ENCODE peak calls at places on chromosomes 5 and 9, in seven cellular contexts. N is colonic mucosa; C is stimulated activated CD8-positive, alpha-beta memory T cell treated with anti-CD3 and anti-CD28 coated beads, Interleukin-2, amount 100 ng/mL, for 48 hours; O is astrocyte of the cerebellum; K is activated T-helper 1 cell treated with Interleukin-2 at 50 U/mL for 16 hours; W is lower lobe of right lung; P is ELF-1. Z is an unnamed sample.

GRCh38 chr5:80083115-80083890 is 48.2 kb downstream of the THBS4 start:
- DNase-seq in N (peak; percentile 22), C (no peak), O (peak; percentile 38), K (no peak), W (no peak), P (peak; percentile 50), Z (no peak)

GRCh38 chr5:91074615-91075014 is 308.5 kb downstream of the ARRDC3 start:
- DNase-seq in N (no peak), C (no peak), O (peak; percentile 59), K (no peak), W (no peak), P (no peak), Z (no peak)

GRCh38 chr9:136309101-136309801 is 5.4 kb upstream of the CCDC187 start:
- DNase-seq in N (no peak), C (no peak), O (no peak), K (no peak), W (no peak), P (no peak), Z (no peak)

GRCh38 chr9:130766031-130766903 is 68.8 kb upstream of the ABL1 start:
- DNase-seq in N (peak; percentile 77), C (no peak), O (no peak), K (no peak), W (no peak), P (peak; percentile 66), Z (no peak)

GRCh38 chr9:86721843-86722705 is 225.2 kb downstream of the GAS1 start:
- DNase-seq in N (no peak), C (no peak), O (peak; percentile 83), K (no peak), W (no peak), P (peak; percentile 58), Z (no peak)

GRCh38 chr5:66987949-66988838 is 208.4 kb downstream of the CD180 start:
- DNase-seq in N (no peak), C (no peak), O (no peak), K (no peak), W (no peak), P (no peak), Z (no peak)

GRCh38 chr5:175878544-175879438 is 7.4 kb downstream of the CPLX2 start:
- DNase-seq in N (no peak), C (no peak), O (no peak), K (no peak), W (no peak), P (peak; percentile 78), Z (no peak)

GRCh38 chr5:78504726-78505431 is 143.7 kb downstream of the LHFPL2 start:
- DNase-seq in N (peak; percentile 66), C (no peak), O (peak; percentile 100), K (no peak), W (peak; percentile 56), P (peak; percentile 94), Z (no peak)

GRCh38 chr5:17343675-17344074 is 126.2 kb downstream of the BASP1 start:
- DNase-seq in N (no peak), C (no peak), O (peak; percentile 73), K (no peak), W (no peak), P (no peak), Z (no peak)

GRCh38 chr9:127877566-127877998 is at the start of gene AK1:
- DNase-seq in N (peak; percentile 89), C (no peak), O (no peak), K (no peak), W (peak; percentile 88), P (no peak), Z (peak; percentile 91)

GRCh38 chr9:75810063-75810462 is 80.4 kb upstream of the PCSK5 start:
- DNase-seq in N (no peak), C (no peak), O (no peak), K (no peak), W (no peak), P (no peak), Z (no peak)

GRCh38 chr9:20906326-20906725 is 125.1 kb downstream of the HACD4 start:
- DNase-seq in N (no peak), C (no peak), O (no peak), K (no peak), W (no peak), P (no peak), Z (no peak)

GRCh38 chr5:50963647-50964584 is 297.5 kb downstream of the PARP8 start:
- DNase-seq in N (no peak), C (no peak), O (no peak), K (no peak), W (no peak), P (peak; percentile 23), Z (no peak)

GRCh38 chr5:91293131-91293530 is 90.0 kb downstream of the ARRDC3 start:
- DNase-seq in N (no peak), C (no peak), O (peak; percentile 81), K (no peak), W (no peak), P (peak; percentile 66), Z (no peak)

GRCh38 chr9:137188086-137188489 is 272 bp downstream of the ANAPC2 start:
- DNase-seq in N (no peak), C (no peak), O (no peak), K (no peak), W (no peak), P (no peak), Z (no peak)

GRCh38 chr9:127915801-127916664 is 808 bp downstream of the ST6GALNAC4 start:
- DNase-seq in N (peak; percentile 51), C (no peak), O (no peak), K (no peak), W (peak; percentile 49), P (no peak), Z (no peak)

GRCh38 chr9:88173378-88173999 is 35.2 kb upstream of the SPATA31C2 start:
- DNase-seq in N (peak; percentile 50), C (peak; percentile 15), O (peak; percentile 53), K (peak; percentile 9), W (no peak), P (peak; percentile 69), Z (no peak)